ENCODE peak calls at places on chromosome 20, in five cellular contexts. E, C, S, U and J are unnamed samples.
A peak's percentile ranks its signal among the peaks of the same experiment; 100 is the strongest.

GRCh38 chr20:10453241-10453640 is 18.1 kb downstream of the SLX4IP start:
- DNase-seq in E (no peak), S (no peak), C (peak; percentile 16), U (no peak), J (no peak)

GRCh38 chr20:54475334-54476287 is at the start of gene DOK5:
- DNase-seq in E (peak; percentile 52), U (no peak), C (no peak), S (no peak), J (no peak)

GRCh38 chr20:57780906-57781305 is 71.1 kb upstream of the PMEPA1 start:
- DNase-seq in E (no peak), S (no peak), C (no peak), U (no peak), J (no peak)

GRCh38 chr20:56393133-56393472 is 658 bp downstream of the CSTF1 start:
- DNase-seq in C (no peak), E (no peak), U (no peak), S (peak; percentile 48), J (no peak)

GRCh38 chr20:49045440-49046086 is 549 bp upstream of the CSE1L start:
- DNase-seq in E (no peak), C (peak; percentile 66), U (peak; percentile 66), S (no peak), J (no peak)

GRCh38 chr20:10553326-10553984 is 118.3 kb downstream of the SLX4IP start:
- DNase-seq in S (no peak), U (peak; percentile 68), C (peak; percentile 78), E (peak; percentile 47), J (peak; percentile 55)

GRCh38 chr20:45087115-45087785 is 13.7 kb downstream of the KCNS1 start:
- DNase-seq in E (no peak), S (no peak), U (no peak), C (no peak), J (no peak)

GRCh38 chr20:49784291-49784690 is 28.3 kb upstream of the SLC9A8 start:
- DNase-seq in E (no peak), C (no peak), U (no peak), S (no peak), J (no peak)

GRCh38 chr20:44429017-44429339 is 46.7 kb upstream of the TTPAL start:
- DNase-seq in E (no peak), C (no peak), S (no peak), U (peak; percentile 16), J (no peak)

GRCh38 chr20:9392892-9393857 is 121.2 kb upstream of the LAMP5 start:
- DNase-seq in S (no peak), E (peak; percentile 51), U (peak; percentile 77), C (peak; percentile 55), J (no peak)

GRCh38 chr20:41927655-41928054 is 309.5 kb upstream of the CHD6 start:
- DNase-seq in C (no peak), U (no peak), S (no peak), E (no peak), J (no peak)

GRCh38 chr20:36378686-36379085 is 72.5 kb downstream of the DLGAP4 start:
- DNase-seq in E (no peak), S (no peak), C (no peak), U (no peak), J (no peak)

GRCh38 chr20:60117040-60117439 is 158.8 kb downstream of the CDH26 start:
- DNase-seq in S (no peak), U (no peak), C (peak; percentile 19), E (no peak), J (no peak)

GRCh38 chr20:41639630-41640029 is 21.5 kb upstream of the CHD6 start:
- DNase-seq in S (no peak), C (no peak), E (no peak), U (no peak), J (no peak)

GRCh38 chr20:7696311-7696710 is 243.9 kb downstream of the HAO1 start:
- DNase-seq in C (no peak), E (peak; percentile 45), U (no peak), S (no peak), J (no peak)

GRCh38 chr20:1722513-1723050 is 65.0 kb upstream of the SIRPG start:
- DNase-seq in U (no peak), S (no peak), C (no peak), E (no peak), J (no peak)

GRCh38 chr20:1718604-1719384 is 61.2 kb upstream of the SIRPG start:
- DNase-seq in U (no peak), E (peak; percentile 86), C (peak; percentile 16), S (no peak), J (no peak)

GRCh38 chr20:1720226-1720625 is 62.6 kb upstream of the SIRPG start:
- DNase-seq in C (no peak), U (no peak), S (no peak), E (no peak), J (no peak)

GRCh38 chr20:1720845-1721475 is 63.4 kb upstream of the SIRPG start:
- DNase-seq in C (no peak), E (no peak), S (no peak), U (no peak), J (no peak)

GRCh38 chr20:1721687-1722512 is 64.3 kb upstream of the SIRPG start:
- DNase-seq in C (no peak), U (no peak), S (no peak), E (no peak), J (no peak)
- H3K4me3 ChIP-seq in C (no peak overlapping the region), U (no peak overlapping the region), S (no peak overlapping the region), E (no peak overlapping the region), J (no peak overlapping the region)

DNA sequence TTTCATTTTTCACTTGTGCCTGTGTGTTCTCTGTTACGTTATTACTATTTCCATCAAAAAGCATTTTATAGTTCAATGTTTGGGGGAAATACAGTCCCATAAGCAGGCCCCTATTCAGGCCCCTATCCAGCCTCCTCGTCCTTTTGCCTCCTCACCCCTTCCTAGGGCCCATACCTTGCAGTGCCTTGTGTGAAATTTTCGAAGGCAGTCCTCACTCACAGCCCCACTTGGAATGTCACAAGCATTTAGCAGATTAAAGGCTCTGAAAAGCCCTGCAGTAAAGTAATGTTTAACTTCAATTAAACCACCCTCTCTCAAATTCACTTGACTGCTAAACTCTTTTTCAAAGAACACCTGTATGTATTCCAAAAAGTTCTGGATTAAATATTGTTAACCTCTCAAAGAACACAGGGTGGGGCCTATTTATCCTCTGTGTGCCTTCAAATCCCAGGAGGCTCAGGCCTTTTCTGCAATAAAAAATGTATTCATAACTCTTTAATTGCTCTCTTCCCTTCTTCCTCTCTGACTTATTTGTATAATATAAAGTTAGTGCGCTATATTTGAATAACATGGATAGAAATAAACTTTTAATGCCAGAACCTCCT is 202.5 kb downstream of the FOXA2 start:
- DNase-seq in S (no peak), U (no peak), E (no peak), C (no peak), J (no peak)
- H3K27ac ChIP-seq in S (no peak overlapping the region), U (no peak overlapping the region), E (no peak overlapping the region), C (peak overlapping the region; percentile 5), J (no peak overlapping the region)

DNA sequence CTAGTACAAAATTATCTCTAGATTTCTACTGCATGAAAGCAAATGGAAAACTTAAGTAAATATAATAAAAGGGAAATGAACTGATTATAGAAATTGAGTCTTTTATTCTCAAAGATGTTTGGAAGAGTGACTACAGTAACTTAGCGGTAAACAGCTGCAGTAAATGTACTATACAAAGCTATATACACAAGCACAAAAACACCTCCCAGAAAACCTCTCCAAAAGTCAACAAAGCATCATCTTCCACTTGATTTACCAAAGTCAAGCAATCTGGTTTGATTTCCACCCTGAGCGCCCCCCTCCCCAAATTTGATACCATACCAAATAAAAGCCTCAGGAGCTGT is 142.1 kb upstream of the SHLD1 start:
- DNase-seq in E (no peak), S (no peak), U (no peak), C (no peak), J (no peak)
- H3K4me3 ChIP-seq in E (peak overlapping the region; percentile 88), S (peak overlapping the region; percentile 86), U (no peak overlapping the region), C (no peak overlapping the region), J (peak overlapping the region; percentile 93)

GRCh38 chr20:51001697-51002265 is 21.1 kb downstream of the KCNG1 start:
- DNase-seq in S (no peak), U (no peak), C (no peak), E (no peak), J (no peak)

GRCh38 chr20:50999355-50999754 is 23.6 kb downstream of the KCNG1 start:
- DNase-seq in U (no peak), S (no peak), E (no peak), C (no peak), J (no peak)

GRCh38 chr20:50992733-50993457 is 30.0 kb downstream of the KCNG1 start:
- DNase-seq in E (peak; percentile 61), U (no peak), C (peak; percentile 20), S (peak; percentile 37), J (no peak)

GRCh38 chr20:50995506-50995905 is 27.4 kb downstream of the KCNG1 start:
- DNase-seq in E (no peak), C (no peak), U (no peak), S (no peak), J (no peak)

GRCh38 chr20:50996901-50997830 is 25.7 kb downstream of the KCNG1 start:
- DNase-seq in U (no peak), E (peak; percentile 60), C (no peak), S (no peak), J (no peak)
- H3K27ac ChIP-seq in U (no peak overlapping the region), E (no peak overlapping the region), C (no peak overlapping the region), S (no peak overlapping the region), J (no peak overlapping the region)

GRCh38 chr20:62475027-62475818 is 572 bp downstream of the GATA5 start:
- DNase-seq in S (no peak), U (no peak), C (no peak), E (no peak), J (no peak)
- H3K4me3 ChIP-seq in S (no peak overlapping the region), U (peak overlapping the region; percentile 39), C (no peak overlapping the region), E (no peak overlapping the region), J (no peak overlapping the region)

DNA sequence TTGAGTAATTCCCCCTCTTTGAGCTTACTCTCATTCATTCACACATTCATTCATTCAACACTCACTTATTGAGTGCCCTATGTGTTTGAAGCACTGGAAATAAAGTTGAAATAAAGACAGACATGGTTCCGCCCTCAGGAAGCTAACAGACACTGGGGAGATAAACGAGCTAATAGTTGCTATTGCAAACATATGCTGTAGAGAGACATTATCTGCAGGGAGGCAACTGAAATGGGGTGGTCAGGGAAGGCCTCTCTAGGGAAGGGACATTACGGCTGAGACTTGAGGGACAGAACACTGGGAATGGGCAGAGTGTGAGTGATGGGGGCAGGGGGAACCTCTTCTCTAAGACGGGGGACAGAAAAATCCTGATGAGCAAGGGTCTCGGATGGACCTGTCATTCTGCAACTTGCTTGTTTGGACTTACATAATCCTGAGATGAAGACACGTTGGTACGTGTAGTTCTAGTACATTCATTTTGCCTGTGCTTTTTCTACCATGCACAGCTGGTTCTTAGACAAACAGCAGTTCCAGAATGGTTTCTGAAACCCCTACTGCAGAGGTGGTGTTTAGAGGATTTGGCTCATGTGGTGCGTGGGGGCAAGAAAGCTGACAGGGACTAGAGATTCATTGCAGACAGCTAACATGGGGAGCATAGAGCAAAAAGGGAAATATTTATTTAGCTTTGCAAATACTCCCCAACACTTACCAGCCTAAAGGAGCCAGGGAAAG is 71.1 kb upstream of the BLCAP start:
- DNase-seq in S (no peak), C (no peak), U (no peak), E (no peak), J (no peak)
- H3K27ac ChIP-seq in S (no peak overlapping the region), C (no peak overlapping the region), U (no peak overlapping the region), E (no peak overlapping the region), J (no peak overlapping the region)